ENCODE peak calls at places on chromosomes 7 and 10, in nine cellular contexts. One of them, this sample, is unnamed.

GRCh38 chr10:62233494-62234283 is 35.0 kb downstream of the RTKN2 start:
- DNase-seq in BJ: no peak
- DNase-seq in fibroblast of pulmonary artery: peak; percentile 49
- DNase-seq in testis: no peak
- DNase-seq in transverse colon: no peak
- DNase-seq in PC-9: no peak
- DNase-seq in colonic mucosa: no peak
- DNase-seq in ovary: no peak
- DNase-seq in heart right ventricle: no peak
- DNase-seq in this sample: peak; percentile 48

GRCh38 chr7:108735814-108736213 is 166.1 kb downstream of the DNAJB9 start:
- DNase-seq in ovary: no peak
- DNase-seq in colonic mucosa: no peak
- DNase-seq in transverse colon: no peak
- DNase-seq in heart right ventricle: no peak
- DNase-seq in testis: no peak
- DNase-seq in PC-9: no peak
- DNase-seq in fibroblast of pulmonary artery: no peak
- DNase-seq in BJ: no peak
- DNase-seq in this sample: no peak

GRCh38 chr7:79050592-79050991 is 402.9 kb downstream of the MAGI2 start:
- DNase-seq in transverse colon: no peak
- DNase-seq in PC-9: peak; percentile 53
- DNase-seq in BJ: no peak
- DNase-seq in heart right ventricle: no peak
- DNase-seq in colonic mucosa: no peak
- DNase-seq in fibroblast of pulmonary artery: peak; percentile 62
- DNase-seq in testis: peak; percentile 15
- DNase-seq in ovary: no peak
- DNase-seq in this sample: peak; percentile 38

GRCh38 chr10:114499630-114500190 is 95.4 kb upstream of the AFAP1L2 start:
- DNase-seq in BJ: no peak
- DNase-seq in colonic mucosa: peak; percentile 88
- DNase-seq in PC-9: peak; percentile 43
- DNase-seq in fibroblast of pulmonary artery: no peak
- DNase-seq in ovary: no peak
- DNase-seq in heart right ventricle: no peak
- DNase-seq in testis: no peak
- DNase-seq in transverse colon: peak; percentile 87
- DNase-seq in this sample: no peak

GRCh38 chr10:486668-487067 is 202.8 kb downstream of the DIP2C start:
- DNase-seq in PC-9: no peak
- DNase-seq in colonic mucosa: no peak
- DNase-seq in transverse colon: no peak
- DNase-seq in ovary: no peak
- DNase-seq in fibroblast of pulmonary artery: no peak
- DNase-seq in testis: no peak
- DNase-seq in heart right ventricle: no peak
- DNase-seq in BJ: no peak
- DNase-seq in this sample: no peak

GRCh38 chr10:130079614-130080460 is 30.8 kb downstream of the C10orf143 start:
- DNase-seq in heart right ventricle: no peak
- DNase-seq in transverse colon: no peak
- DNase-seq in testis: no peak
- DNase-seq in fibroblast of pulmonary artery: no peak
- DNase-seq in ovary: no peak
- DNase-seq in PC-9: no peak
- DNase-seq in BJ: no peak
- DNase-seq in colonic mucosa: no peak
- DNase-seq in this sample: no peak

GRCh38 chr7:7569113-7569527 is 2.4 kb downstream of the MIOS start:
- DNase-seq in colonic mucosa: no peak
- DNase-seq in testis: no peak
- DNase-seq in ovary: no peak
- DNase-seq in BJ: no peak
- DNase-seq in heart right ventricle: no peak
- DNase-seq in fibroblast of pulmonary artery: no peak
- DNase-seq in PC-9: no peak
- DNase-seq in transverse colon: no peak
- DNase-seq in this sample: no peak

GRCh38 chr10:119502214-119502613 is 40.3 kb downstream of the RGS10 start:
- DNase-seq in fibroblast of pulmonary artery: no peak
- DNase-seq in BJ: no peak
- DNase-seq in testis: no peak
- DNase-seq in PC-9: no peak
- DNase-seq in heart right ventricle: no peak
- DNase-seq in transverse colon: peak; percentile 57
- DNase-seq in colonic mucosa: no peak
- DNase-seq in ovary: no peak
- DNase-seq in this sample: no peak

GRCh38 chr10:70054902-70055301 is 2.3 kb downstream of the MACROH2A2 start:
- DNase-seq in ovary: no peak
- DNase-seq in heart right ventricle: no peak
- DNase-seq in BJ: no peak
- DNase-seq in testis: no peak
- DNase-seq in PC-9: no peak
- DNase-seq in transverse colon: no peak
- DNase-seq in fibroblast of pulmonary artery: no peak
- DNase-seq in colonic mucosa: no peak
- DNase-seq in this sample: no peak

GRCh38 chr10:70053212-70053895 is 708 bp downstream of the MACROH2A2 start:
- DNase-seq in heart right ventricle: peak; percentile 5
- DNase-seq in fibroblast of pulmonary artery: no peak
- DNase-seq in BJ: no peak
- DNase-seq in transverse colon: no peak
- DNase-seq in ovary: peak; percentile 53
- DNase-seq in PC-9: no peak
- DNase-seq in testis: no peak
- DNase-seq in colonic mucosa: peak; percentile 30
- DNase-seq in this sample: no peak

GRCh38 chr10:70052462-70053211 is at the start of gene MACROH2A2:
- DNase-seq in PC-9: no peak
- DNase-seq in fibroblast of pulmonary artery: peak; percentile 64
- DNase-seq in ovary: peak; percentile 74
- DNase-seq in colonic mucosa: peak; percentile 76
- DNase-seq in BJ: peak; percentile 21
- DNase-seq in transverse colon: peak; percentile 62
- DNase-seq in testis: peak; percentile 83
- DNase-seq in heart right ventricle: peak; percentile 59
- DNase-seq in this sample: peak; percentile 60

GRCh38 chr10:70053896-70054641 is 1.4 kb downstream of the MACROH2A2 start:
- DNase-seq in PC-9: no peak
- DNase-seq in heart right ventricle: peak; percentile 9
- DNase-seq in BJ: no peak
- DNase-seq in testis: peak; percentile 60
- DNase-seq in colonic mucosa: peak; percentile 44
- DNase-seq in transverse colon: peak; percentile 23
- DNase-seq in ovary: peak; percentile 58
- DNase-seq in fibroblast of pulmonary artery: peak; percentile 16
- DNase-seq in this sample: peak; percentile 10

DNA sequence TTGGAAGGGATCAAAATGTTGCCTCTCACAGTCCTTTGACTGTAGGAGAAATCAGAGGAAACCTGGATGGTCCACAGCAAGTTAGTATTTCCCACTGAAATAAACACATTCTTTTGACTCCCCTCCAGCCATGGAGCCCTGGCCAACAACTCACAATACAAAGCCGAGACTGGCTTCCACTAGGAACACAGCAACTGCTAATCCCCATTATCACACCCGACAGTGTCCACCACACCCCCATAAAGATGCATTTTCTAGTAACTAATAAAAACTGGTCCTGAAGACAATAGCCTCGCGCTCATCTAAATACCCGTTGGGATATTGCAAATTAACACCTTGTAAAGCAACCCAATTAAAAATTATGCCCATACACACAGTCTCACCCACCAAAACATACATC is 768 bp upstream of the MACROH2A2 start:
- DNase-seq in heart right ventricle: no peak
- DNase-seq in ovary: no peak
- DNase-seq in fibroblast of pulmonary artery: no peak
- DNase-seq in testis: no peak
- DNase-seq in transverse colon: no peak
- DNase-seq in BJ: no peak
- DNase-seq in PC-9: no peak
- DNase-seq in colonic mucosa: no peak
- DNase-seq in this sample: no peak
- H3K4me3 ChIP-seq in heart right ventricle: no peak overlapping the region
- H3K4me3 ChIP-seq in ovary: peak overlapping the region; percentile 77
- H3K4me3 ChIP-seq in fibroblast of pulmonary artery: no peak overlapping the region
- H3K4me3 ChIP-seq in testis: peak overlapping the region; percentile 81
- H3K4me3 ChIP-seq in transverse colon: peak overlapping the region; percentile 79
- H3K4me3 ChIP-seq in BJ: no peak overlapping the region
- H3K4me3 ChIP-seq in PC-9: no peak overlapping the region
- H3K4me3 ChIP-seq in colonic mucosa: peak overlapping the region; percentile 79
- H3K4me3 ChIP-seq in this sample: peak overlapping the region; percentile 3

DNA sequence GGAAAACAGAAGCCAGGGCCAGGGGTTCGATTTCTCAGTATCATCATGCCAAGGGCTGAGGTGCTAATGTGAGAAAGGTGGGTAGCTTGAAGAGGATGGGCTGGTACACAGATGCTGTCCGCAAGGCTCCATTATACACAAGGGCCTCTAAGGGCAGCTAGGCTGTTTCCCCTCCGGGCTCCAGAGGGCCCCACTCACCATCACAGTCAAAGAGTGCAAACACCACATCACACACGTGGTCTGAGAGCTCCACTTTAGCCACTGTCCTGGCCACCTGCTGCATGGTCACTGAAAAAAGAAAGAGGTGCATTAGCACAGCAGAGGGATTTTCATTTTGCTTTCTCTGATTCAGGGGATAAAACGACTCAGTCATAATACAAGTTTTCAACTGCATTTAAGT is 20.9 kb upstream of the DNAJB12 start:
- DNase-seq in heart right ventricle: no peak
- DNase-seq in ovary: no peak
- DNase-seq in colonic mucosa: no peak
- DNase-seq in PC-9: no peak
- DNase-seq in BJ: no peak
- DNase-seq in fibroblast of pulmonary artery: peak; percentile 23
- DNase-seq in testis: peak; percentile 68
- DNase-seq in transverse colon: no peak
- DNase-seq in this sample: no peak
- TF ChIP-seq CTCF in heart right ventricle: no peak
- TF ChIP-seq CTCF in ovary: no peak
- TF ChIP-seq CTCF in colonic mucosa: no peak
- TF ChIP-seq CTCF in PC-9: no peak
- TF ChIP-seq CTCF in BJ: peak; percentile 21
- TF ChIP-seq CTCF in fibroblast of pulmonary artery: peak; percentile 14
- TF ChIP-seq CTCF in testis: no peak
- TF ChIP-seq CTCF in transverse colon: no peak
- TF ChIP-seq CTCF in this sample: no peak

GRCh38 chr10:49653530-49653929 is 25.9 kb upstream of the C10orf53 start:
- DNase-seq in BJ: no peak
- DNase-seq in PC-9: no peak
- DNase-seq in heart right ventricle: no peak
- DNase-seq in transverse colon: no peak
- DNase-seq in testis: no peak
- DNase-seq in ovary: no peak
- DNase-seq in fibroblast of pulmonary artery: no peak
- DNase-seq in colonic mucosa: no peak
- DNase-seq in this sample: no peak

GRCh38 chr10:49651917-49652316 is 27.5 kb upstream of the C10orf53 start:
- DNase-seq in ovary: no peak
- DNase-seq in heart right ventricle: no peak
- DNase-seq in fibroblast of pulmonary artery: no peak
- DNase-seq in colonic mucosa: no peak
- DNase-seq in transverse colon: no peak
- DNase-seq in testis: no peak
- DNase-seq in BJ: no peak
- DNase-seq in PC-9: no peak
- DNase-seq in this sample: no peak

GRCh38 chr10:49655099-49655498 is 24.4 kb upstream of the C10orf53 start:
- DNase-seq in heart right ventricle: no peak
- DNase-seq in BJ: no peak
- DNase-seq in transverse colon: no peak
- DNase-seq in testis: no peak
- DNase-seq in colonic mucosa: no peak
- DNase-seq in PC-9: no peak
- DNase-seq in fibroblast of pulmonary artery: no peak
- DNase-seq in ovary: no peak
- DNase-seq in this sample: no peak

GRCh38 chr10:49652416-49653385 is 26.8 kb upstream of the C10orf53 start:
- DNase-seq in fibroblast of pulmonary artery: no peak
- DNase-seq in testis: no peak
- DNase-seq in heart right ventricle: no peak
- DNase-seq in transverse colon: no peak
- DNase-seq in colonic mucosa: no peak
- DNase-seq in PC-9: no peak
- DNase-seq in ovary: no peak
- DNase-seq in BJ: no peak
- DNase-seq in this sample: no peak

DNA sequence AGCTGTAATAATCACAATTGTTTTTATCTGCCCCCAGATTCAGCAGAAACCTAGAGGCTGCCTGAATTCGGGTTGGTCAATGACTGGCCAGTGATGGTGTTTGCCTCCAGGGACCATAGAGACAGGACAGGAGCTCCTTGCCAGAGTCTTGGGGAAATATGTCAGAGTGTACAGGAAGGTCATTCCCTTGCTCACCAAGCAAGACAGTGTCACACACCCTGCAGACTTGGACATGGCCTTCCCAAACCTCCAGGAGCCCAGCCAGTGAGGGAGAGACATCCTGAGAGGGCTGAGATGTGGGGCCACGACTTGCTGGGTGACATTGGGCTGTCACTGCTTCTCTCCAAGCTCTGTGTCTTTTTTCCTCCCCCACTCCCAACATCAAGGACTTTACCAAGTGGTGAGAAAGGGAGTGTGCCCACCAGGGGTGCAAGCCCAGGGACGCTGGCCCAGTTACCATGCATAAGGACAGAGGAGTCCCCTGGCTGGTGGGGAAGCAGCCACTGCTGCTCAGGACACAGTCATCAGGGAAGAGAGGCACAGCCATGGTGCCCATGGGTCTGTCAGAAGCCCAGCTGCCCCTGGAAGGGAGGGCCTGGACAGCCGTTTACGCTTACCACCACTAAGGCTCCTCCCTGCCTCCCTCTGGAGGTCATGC is 25.3 kb upstream of the C10orf53 start:
- DNase-seq in heart right ventricle: no peak
- DNase-seq in testis: no peak
- DNase-seq in BJ: no peak
- DNase-seq in colonic mucosa: no peak
- DNase-seq in PC-9: no peak
- DNase-seq in fibroblast of pulmonary artery: no peak
- DNase-seq in ovary: no peak
- DNase-seq in transverse colon: no peak
- DNase-seq in this sample: no peak
- H3K4me3 ChIP-seq in heart right ventricle: no peak overlapping the region
- H3K4me3 ChIP-seq in testis: no peak overlapping the region
- H3K4me3 ChIP-seq in BJ: no peak overlapping the region
- H3K4me3 ChIP-seq in colonic mucosa: no peak overlapping the region
- H3K4me3 ChIP-seq in PC-9: no peak overlapping the region
- H3K4me3 ChIP-seq in fibroblast of pulmonary artery: no peak overlapping the region
- H3K4me3 ChIP-seq in ovary: no peak overlapping the region
- H3K4me3 ChIP-seq in transverse colon: no peak overlapping the region
- H3K4me3 ChIP-seq in this sample: no peak overlapping the region

GRCh38 chr10:91513598-91513997 is 103.5 kb downstream of the HECTD2 start:
- DNase-seq in colonic mucosa: no peak
- DNase-seq in BJ: no peak
- DNase-seq in PC-9: no peak
- DNase-seq in transverse colon: no peak
- DNase-seq in fibroblast of pulmonary artery: no peak
- DNase-seq in ovary: no peak
- DNase-seq in heart right ventricle: no peak
- DNase-seq in testis: no peak
- DNase-seq in this sample: no peak

GRCh38 chr10:91517394-91517793 is 107.2 kb downstream of the HECTD2 start:
- DNase-seq in ovary: no peak
- DNase-seq in BJ: no peak
- DNase-seq in PC-9: no peak
- DNase-seq in heart right ventricle: no peak
- DNase-seq in testis: no peak
- DNase-seq in colonic mucosa: no peak
- DNase-seq in fibroblast of pulmonary artery: no peak
- DNase-seq in transverse colon: no peak
- DNase-seq in this sample: no peak

GRCh38 chr10:91514025-91514424 is 103.9 kb downstream of the HECTD2 start:
- DNase-seq in colonic mucosa: no peak
- DNase-seq in heart right ventricle: no peak
- DNase-seq in BJ: no peak
- DNase-seq in testis: no peak
- DNase-seq in ovary: no peak
- DNase-seq in PC-9: no peak
- DNase-seq in fibroblast of pulmonary artery: no peak
- DNase-seq in transverse colon: no peak
- DNase-seq in this sample: no peak

GRCh38 chr10:91512458-91512857 is 102.3 kb downstream of the HECTD2 start:
- DNase-seq in transverse colon: no peak
- DNase-seq in BJ: no peak
- DNase-seq in ovary: no peak
- DNase-seq in PC-9: no peak
- DNase-seq in fibroblast of pulmonary artery: no peak
- DNase-seq in heart right ventricle: no peak
- DNase-seq in colonic mucosa: no peak
- DNase-seq in testis: no peak
- DNase-seq in this sample: no peak

GRCh38 chr10:91514684-91515253 is 104.6 kb downstream of the HECTD2 start:
- DNase-seq in PC-9: no peak
- DNase-seq in transverse colon: no peak
- DNase-seq in colonic mucosa: no peak
- DNase-seq in BJ: no peak
- DNase-seq in fibroblast of pulmonary artery: no peak
- DNase-seq in ovary: no peak
- DNase-seq in heart right ventricle: no peak
- DNase-seq in testis: no peak
- DNase-seq in this sample: no peak
- TF ChIP-seq CTCF in PC-9: no peak
- TF ChIP-seq CTCF in transverse colon: no peak
- TF ChIP-seq CTCF in colonic mucosa: no peak
- TF ChIP-seq CTCF in BJ: no peak
- TF ChIP-seq CTCF in fibroblast of pulmonary artery: no peak
- TF ChIP-seq CTCF in ovary: no peak
- TF ChIP-seq CTCF in heart right ventricle: no peak
- TF ChIP-seq CTCF in testis: no peak
- TF ChIP-seq CTCF in this sample: no peak